ENCODE peak calls at places on chromosomes 4 and X, in eight cellular contexts. L is heart left ventricle, W is suprapubic skin, Y is upper lobe of left lung, Q is NB4, V is GM12878, K is sigmoid colon, Z is testis. G is an unnamed sample.

GRCh38 chr4:133270021-133270570 is 121.0 kb downstream of the PCDH10 start:
- DNase-seq in L (no peak), W (no peak), Y (no peak), Q (no peak), V (no peak), K (no peak), Z (no peak), G (no peak)

GRCh38 chr4:125389713-125390112 is 75.0 kb downstream of the FAT4 start:
- DNase-seq in L (no peak), W (no peak), Y (no peak), Q (no peak), V (no peak), K (no peak), Z (no peak), G (no peak)

GRCh38 chr4:107213880-107214279 is 177.8 kb upstream of the DKK2 start:
- DNase-seq in L (no peak), W (no peak), Y (no peak), Q (no peak), V (no peak), K (no peak), Z (no peak), G (no peak)

GRCh38 chrX:19953145-19953544 is 37.7 kb downstream of the BCLAF3 start:
- DNase-seq in L (no peak), W (no peak), Y (no peak), Q (no peak), V (no peak), K (no peak), Z (no peak), G (no peak)

GRCh38 chr4:184193556-184194525 is 23.8 kb downstream of the ENPP6 start:
- DNase-seq in L (no peak), W (peak; percentile 21), Y (no peak), Q (peak; percentile 32), V (no peak), K (no peak), Z (no peak), G (peak; percentile 10)

GRCh38 chrX:136816970-136817369 is 36.2 kb upstream of the ARHGEF6 start:
- DNase-seq in L (no peak), W (no peak), Y (no peak), Q (no peak), V (no peak), K (no peak), Z (no peak), G (no peak)

GRCh38 chr4:7782783-7783182 is 156.9 kb downstream of the AFAP1 start:
- DNase-seq in L (no peak), W (no peak), Y (no peak), Q (no peak), V (no peak), K (no peak), Z (no peak), G (no peak)

GRCh38 chr4:21827575-21827974 is 121.0 kb downstream of the KCNIP4 start:
- DNase-seq in L (no peak), W (no peak), Y (no peak), Q (no peak), V (no peak), K (no peak), Z (no peak), G (no peak)

GRCh38 chr4:184265566-184266351 is 48.1 kb upstream of the ENPP6 start:
- DNase-seq in L (no peak), W (no peak), Y (no peak), Q (peak; percentile 69), V (no peak), K (no peak), Z (no peak), G (peak; percentile 76)

GRCh38 chr4:4990857-4991540 is 28.3 kb downstream of the CYTL1 start:
- DNase-seq in L (peak; percentile 48), W (peak; percentile 91), Y (no peak), Q (peak; percentile 19), V (no peak), K (peak; percentile 95), Z (peak; percentile 37), G (peak; percentile 95)

GRCh38 chr4:36471903-36472302 is 190.5 kb downstream of the DTHD1 start:
- DNase-seq in L (no peak), W (no peak), Y (no peak), Q (no peak), V (no peak), K (no peak), Z (no peak), G (no peak)

GRCh38 chr4:77072195-77072753 is 3.5 kb downstream of the CCNI start:
- DNase-seq in L (no peak), W (no peak), Y (peak; percentile 81), Q (no peak), V (no peak), K (no peak), Z (no peak), G (no peak)

GRCh38 chrX:118644378-118644777 is 83.0 kb upstream of the IL13RA1 start:
- DNase-seq in L (no peak), W (no peak), Y (no peak), Q (peak; percentile 55), V (no peak), K (no peak), Z (no peak), G (no peak)

GRCh38 chr4:48227662-48228061 is 42.0 kb downstream of the TEC start:
- DNase-seq in L (no peak), W (no peak), Y (no peak), Q (peak; percentile 82), V (no peak), K (no peak), Z (no peak), G (peak; percentile 17)

GRCh38 chr4:54912155-54912554 is 213.2 kb downstream of the KDR start:
- DNase-seq in L (no peak), W (no peak), Y (no peak), Q (no peak), V (no peak), K (no peak), Z (no peak), G (no peak)

GRCh38 chr4:54909964-54910363 is 215.4 kb downstream of the KDR start:
- DNase-seq in L (no peak), W (no peak), Y (no peak), Q (no peak), V (no peak), K (no peak), Z (no peak), G (no peak)

GRCh38 chr4:54913751-54914526 is 211.5 kb downstream of the KDR start:
- DNase-seq in L (peak; percentile 18), W (no peak), Y (no peak), Q (no peak), V (no peak), K (no peak), Z (no peak), G (no peak)

DNA sequence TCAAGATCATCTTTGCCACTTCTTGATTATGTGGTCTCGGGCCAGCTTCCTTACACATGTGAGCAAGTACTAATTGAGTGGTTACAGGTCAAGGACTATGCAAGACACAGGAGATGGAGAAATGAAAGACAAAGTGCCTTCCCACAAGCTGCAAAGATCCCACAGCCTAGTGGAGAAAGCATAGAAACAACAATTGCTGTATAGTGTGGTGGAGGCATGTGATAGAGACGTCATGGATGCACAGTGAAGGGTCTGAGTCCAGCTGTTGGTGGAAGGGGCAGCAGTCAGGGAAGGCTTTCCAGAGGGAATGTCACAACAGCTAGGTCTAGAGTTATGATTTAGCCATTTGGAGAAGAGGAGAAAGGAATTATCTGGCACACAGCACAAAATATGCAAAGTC is 210.6 kb downstream of the KDR start:
- DNase-seq in L (no peak), W (no peak), Y (no peak), Q (no peak), V (no peak), K (no peak), Z (no peak), G (no peak)
- TF ChIP-seq CTCF in L (no peak), W (no peak), Y (no peak), Q (no peak), V (no peak), K (no peak), Z (no peak), G (no peak)

GRCh38 chr4:148445071-148445902 is 3.1 kb upstream of the NR3C2 start:
- DNase-seq in L (peak; percentile 80), W (peak; percentile 85), Y (peak; percentile 72), Q (no peak), V (no peak), K (peak; percentile 85), Z (peak; percentile 73), G (peak; percentile 25)

GRCh38 chr4:148445903-148446261 is 3.7 kb upstream of the NR3C2 start:
- DNase-seq in L (no peak), W (no peak), Y (no peak), Q (no peak), V (no peak), K (no peak), Z (no peak), G (no peak)

GRCh38 chr4:148442830-148443549 is 776 bp upstream of the NR3C2 start:
- DNase-seq in L (no peak), W (no peak), Y (no peak), Q (no peak), V (no peak), K (peak; percentile 75), Z (no peak), G (no peak)

GRCh38 chr4:148443550-148444295 is 1.5 kb upstream of the NR3C2 start:
- DNase-seq in L (peak; percentile 40), W (no peak), Y (no peak), Q (no peak), V (no peak), K (peak; percentile 83), Z (peak; percentile 32), G (peak; percentile 20)

GRCh38 chr4:148444296-148445070 is 2.3 kb upstream of the NR3C2 start:
- DNase-seq in L (peak; percentile 41), W (peak; percentile 79), Y (peak; percentile 39), Q (no peak), V (no peak), K (peak; percentile 71), Z (peak; percentile 18), G (no peak)
- TF ChIP-seq POLR2A in L (no peak), W (no peak), Y (peak; percentile 9), Q (no peak), V (no peak), K (no peak), Z (no peak), G (no peak)

DNA sequence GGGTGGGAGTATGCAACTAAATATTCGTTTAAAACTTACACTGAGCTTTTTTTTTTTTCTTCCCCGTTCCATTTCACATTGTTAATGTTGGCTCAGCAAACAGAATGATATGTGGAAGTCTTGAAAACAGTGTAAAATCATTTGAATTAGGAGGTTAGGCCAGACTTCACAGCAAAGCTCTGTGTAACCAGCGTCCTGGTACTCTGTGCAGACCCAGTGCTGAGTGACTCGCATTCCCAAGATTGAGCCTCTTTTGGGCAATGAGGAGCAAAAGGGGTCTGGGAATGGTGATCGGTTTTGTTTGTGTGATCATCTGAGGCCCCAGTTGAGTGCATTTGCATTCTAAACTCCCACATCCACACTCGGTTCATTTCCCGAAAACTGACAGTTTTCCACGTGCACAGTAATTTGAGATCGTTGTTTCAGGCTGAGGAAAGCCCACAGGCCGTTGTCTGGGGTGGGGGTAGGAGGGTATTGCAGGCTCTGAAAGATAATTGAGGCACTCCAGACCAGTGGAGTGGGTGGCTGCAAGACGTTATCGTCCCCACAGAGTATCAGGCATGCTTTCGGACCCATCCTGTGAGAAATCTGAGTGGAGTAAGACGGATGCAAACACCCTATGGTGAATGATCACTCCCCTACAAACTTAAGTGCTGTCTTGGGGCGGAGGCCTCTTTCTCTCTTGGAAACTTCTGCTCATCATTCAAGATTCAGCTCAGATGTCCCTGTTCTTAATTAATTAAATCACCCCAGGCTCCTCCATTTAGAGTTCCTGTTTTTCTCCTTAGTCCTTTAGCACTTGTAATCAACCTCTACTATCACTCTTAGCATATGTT is 96.0 kb downstream of the AFF1 start:
- DNase-seq in L (no peak), W (no peak), Y (no peak), Q (peak; percentile 28), V (no peak), K (no peak), Z (peak; percentile 35), G (no peak)
- H3K4me3 ChIP-seq in L (no peak overlapping the region), W (no peak overlapping the region), Y (no peak overlapping the region), Q (no peak overlapping the region), V (no peak overlapping the region), K (no peak overlapping the region), Z (no peak overlapping the region), G (no peak overlapping the region)

GRCh38 chr4:119189638-119190037 is 22.9 kb upstream of the USP53 start:
- DNase-seq in L (no peak), W (no peak), Y (no peak), Q (no peak), V (no peak), K (no peak), Z (no peak), G (no peak)
- TF ChIP-seq CTCF in L (no peak), W (no peak), Y (no peak), Q (no peak), V (no peak), K (no peak), Z (no peak), G (no peak)

G was measured in lower leg skin.